ENCODE peak calls at places on chromosomes 6 and 20, in four cellular contexts. B is sciatic nerve, H is non-pigmented ciliary epithelial cell, R is omental fat pad. T is an unnamed sample.

GRCh38 chr6:55963301-55963700 is 87.9 kb upstream of the BMP5 start:
- DNase-seq in B (no peak), H (no peak), R (no peak), T (no peak)

GRCh38 chr6:128638817-128639216 is 118.4 kb upstream of the PTPRK start:
- DNase-seq in B (no peak), H (no peak), R (no peak), T (no peak)

GRCh38 chr6:37273697-37274096 is 15.8 kb upstream of the TMEM217 start:
- DNase-seq in B (no peak), H (no peak), R (no peak), T (no peak)

GRCh38 chr6:31792741-31793140 is 2.8 kb downstream of the VARS1 start:
- DNase-seq in B (no peak), H (no peak), R (no peak), T (no peak)

GRCh38 chr6:136923116-136923953 is 1.2 kb downstream of the SLC35D3 start:
- DNase-seq in B (no peak), H (no peak), R (no peak), T (no peak)

GRCh38 chr6:130503146-130503545 is 137.3 kb downstream of the TMEM200A start:
- DNase-seq in B (no peak), H (no peak), R (no peak), T (no peak)

GRCh38 chr20:57076202-57076651 is 190.2 kb downstream of the BMP7 start:
- DNase-seq in B (peak), H (no peak), R (peak), T (no peak)

GRCh38 chr6:25457519-25457918 is 178.3 kb downstream of the CARMIL1 start:
- DNase-seq in B (no peak), H (no peak), R (no peak), T (no peak)

GRCh38 chr20:7836076-7836475 is 104.2 kb downstream of the HAO1 start:
- DNase-seq in B (no peak), H (no peak), R (no peak), T (no peak)

GRCh38 chr6:44203955-44204354 is 12.8 kb upstream of the MYMX start:
- DNase-seq in B (no peak), H (no peak), R (no peak), T (no peak)

GRCh38 chr6:89284963-89285735 is 29.9 kb downstream of the GABRR2 start:
- DNase-seq in B (peak), H (no peak), R (no peak), T (no peak)

GRCh38 chr20:52454660-52455059 is 263.1 kb upstream of the ZFP64 start:
- DNase-seq in B (no peak), H (no peak), R (no peak), T (no peak)

GRCh38 chr6:11971154-11971553 is 41.0 kb upstream of the HIVEP1 start:
- DNase-seq in B (no peak), H (peak), R (no peak), T (no peak)

GRCh38 chr20:49894073-49894470 is 21.3 kb downstream of the SPATA2 start:
- DNase-seq in B (peak), H (no peak), R (no peak), T (no peak)

GRCh38 chr6:137044366-137045220 is at the start of gene IL20RA:
- DNase-seq in B (peak), H (no peak), R (no peak), T (no peak)

GRCh38 chr6:100269189-100269588 is 195.5 kb downstream of the SIM1 start:
- DNase-seq in B (no peak), H (peak), R (no peak), T (no peak)

GRCh38 chr6:125254321-125254720 is 47.4 kb downstream of the HDDC2 start:
- DNase-seq in B (no peak), H (no peak), R (no peak), T (no peak)

GRCh38 chr6:105794263-105794662 is 291.9 kb upstream of the PRDM1 start:
- DNase-seq in B (peak), H (no peak), R (no peak), T (no peak)

GRCh38 chr6:127939442-127940066 is 38.7 kb upstream of the THEMIS start:
- DNase-seq in B (no peak), H (no peak), R (no peak), T (peak)

GRCh38 chr6:36319436-36319762 is 17.3 kb downstream of the BNIP5 start:
- DNase-seq in B (no peak), H (no peak), R (no peak), T (no peak)

GRCh38 chr6:121590941-121591340 is 155.5 kb downstream of the GJA1 start:
- DNase-seq in B (no peak), H (no peak), R (no peak), T (no peak)

GRCh38 chr6:147508073-147508870 is at the start of gene SAMD5:
- DNase-seq in B (peak), H (no peak), R (no peak), T (peak)

GRCh38 chr6:56949261-56949660 is 5.6 kb upstream of the BEND6 start:
- DNase-seq in B (no peak), H (no peak), R (no peak), T (no peak)

GRCh38 chr20:8132015-8132631 is at the start of gene PLCB1:
- DNase-seq in B (peak), H (no peak), R (peak), T (peak)

GRCh38 chr20:45097485-45098095 is 3.3 kb downstream of the KCNS1 start:
- DNase-seq in B (no peak), H (no peak), R (no peak), T (no peak)

GRCh38 chr6:52543262-52543661 is 33.6 kb downstream of the TRAM2 start:
- DNase-seq in B (no peak), H (no peak), R (no peak), T (no peak)

GRCh38 chr6:56772737-56773184 is 130.1 kb upstream of the DST start:
- DNase-seq in B (no peak), H (peak), R (no peak), T (peak)

GRCh38 chr6:35688605-35689322 is at the start of gene FKBP5:
- DNase-seq in B (peak), H (no peak), R (peak), T (peak)

GRCh38 chr6:158374020-158374419 is 61.8 kb downstream of the TULP4 start:
- DNase-seq in B (no peak), H (no peak), R (no peak), T (no peak)

GRCh38 chr6:89242574-89243330 is 25.6 kb upstream of the GABRR1 start:
- DNase-seq in B (no peak), H (peak), R (no peak), T (peak)

GRCh38 chr20:4052139-4052480 is 36.8 kb upstream of the RNF24 start:
- DNase-seq in B (no peak), H (no peak), R (no peak), T (no peak)

GRCh38 chr6:44338228-44339122 is 4.0 kb upstream of the SPATS1 start:
- DNase-seq in B (peak), H (peak), R (peak), T (peak)

GRCh38 chr6:70108230-70108629 is 194.7 kb downstream of the COL9A1 start:
- DNase-seq in B (no peak), H (no peak), R (no peak), T (peak)

GRCh38 chr20:5353624-5354496 is 37.1 kb upstream of the PROKR2 start:
- DNase-seq in B (no peak), H (peak), R (no peak), T (no peak)

GRCh38 chr6:41372526-41373366 is 37.3 kb downstream of the NCR2 start:
- DNase-seq in B (no peak), H (no peak), R (no peak), T (no peak)

GRCh38 chr20:40502431-40502992 is 186.5 kb downstream of the MAFB start:
- DNase-seq in B (no peak), H (no peak), R (no peak), T (no peak)

GRCh38 chr20:41178495-41178894 is 41.2 kb downstream of the PLCG1 start:
- DNase-seq in B (no peak), H (no peak), R (no peak), T (no peak)

GRCh38 chr6:71510856-71511255 is 222.2 kb downstream of the OGFRL1 start:
- DNase-seq in B (no peak), H (no peak), R (no peak), T (no peak)

GRCh38 chr6:90350689-90351554 is 54.3 kb upstream of the BACH2 start:
- DNase-seq in B (no peak), H (no peak), R (no peak), T (no peak)

T was measured in smooth muscle cell of the brain vasculature.